ENCODE peak calls at places on chromosomes 3 and 15, in five cellular contexts. Y is neural progenitor cell, E is GM23338, R is PC-3, M is SK-N-SH. G is an unnamed sample. For H4K20me1, the result is how much of the 10 kb centered on the place peaks cover.

GRCh38 chr3:133781570-133781969 is 24.0 kb upstream of the SRPRB start:
- DNase-seq in M (no peak), Y (no peak), R (no peak), E (no peak), G (no peak)

GRCh38 chr3:192812736-192813383 is 85.5 kb upstream of the FGF12 start:
- DNase-seq in M (no peak), R (peak), E (peak), Y (peak), G (peak)

GRCh38 chr15:60932051-60932915 is 296.8 kb downstream of the RORA start:
- DNase-seq in M (no peak), R (peak), E (peak), Y (no peak), G (no peak)

GRCh38 chr3:25257026-25257425 is 171.0 kb upstream of the RARB start:
- DNase-seq in Y (no peak), E (no peak), R (no peak), M (no peak), G (no peak)

GRCh38 chr15:63369296-63369695 is 12.3 kb downstream of the CA12 start:
- DNase-seq in Y (no peak), M (no peak), E (peak), R (no peak), G (peak)

GRCh38 chr15:89809093-89809786 is 5.4 kb downstream of the ANPEP start:
- DNase-seq in M (peak), Y (peak), R (no peak), E (no peak), G (no peak)

GRCh38 chr3:98612587-98612986 is 19.2 kb upstream of the CPOX start:
- DNase-seq in M (no peak), E (peak), Y (no peak), R (peak), G (peak)

GRCh38 chr3:179796421-179796820 is 143.6 kb downstream of the USP13 start:
- DNase-seq in R (no peak), E (no peak), Y (no peak), M (no peak), G (no peak)

GRCh38 chr15:59522988-59523461 is 85.0 kb downstream of the FAM81A start:
- DNase-seq in M (no peak), E (peak), R (no peak), Y (no peak), G (peak)

GRCh38 chr15:57503051-57503702 is 88.5 kb upstream of the MYZAP start:
- DNase-seq in R (no peak), E (peak), M (no peak), Y (no peak), G (peak)

GRCh38 chr15:70932397-70932796 is 39.8 kb downstream of the LRRC49 start:
- DNase-seq in E (no peak), M (no peak), R (no peak), Y (no peak), G (no peak)

GRCh38 chr3:9695322-9695721 is 8.3 kb upstream of the CPNE9 start:
- DNase-seq in M (no peak), Y (peak), R (no peak), E (no peak), G (no peak)

GRCh38 chr3:39791603-39792002 is 17.8 kb upstream of the MYRIP start:
- DNase-seq in R (no peak), E (no peak), M (no peak), Y (no peak), G (no peak)

GRCh38 chr3:29649815-29650547 is 369.1 kb downstream of the RBMS3 start:
- DNase-seq in Y (no peak), R (peak), M (no peak), E (no peak), G (no peak)

GRCh38 chr3:41221278-41221677 is 22.0 kb downstream of the CTNNB1 start:
- DNase-seq in Y (no peak), E (no peak), M (no peak), R (no peak), G (no peak)
- H4K20me1 ChIP-seq in Y (half or more), E (half or more), M (half or more), R (half or more), G (half or more)

DNA sequence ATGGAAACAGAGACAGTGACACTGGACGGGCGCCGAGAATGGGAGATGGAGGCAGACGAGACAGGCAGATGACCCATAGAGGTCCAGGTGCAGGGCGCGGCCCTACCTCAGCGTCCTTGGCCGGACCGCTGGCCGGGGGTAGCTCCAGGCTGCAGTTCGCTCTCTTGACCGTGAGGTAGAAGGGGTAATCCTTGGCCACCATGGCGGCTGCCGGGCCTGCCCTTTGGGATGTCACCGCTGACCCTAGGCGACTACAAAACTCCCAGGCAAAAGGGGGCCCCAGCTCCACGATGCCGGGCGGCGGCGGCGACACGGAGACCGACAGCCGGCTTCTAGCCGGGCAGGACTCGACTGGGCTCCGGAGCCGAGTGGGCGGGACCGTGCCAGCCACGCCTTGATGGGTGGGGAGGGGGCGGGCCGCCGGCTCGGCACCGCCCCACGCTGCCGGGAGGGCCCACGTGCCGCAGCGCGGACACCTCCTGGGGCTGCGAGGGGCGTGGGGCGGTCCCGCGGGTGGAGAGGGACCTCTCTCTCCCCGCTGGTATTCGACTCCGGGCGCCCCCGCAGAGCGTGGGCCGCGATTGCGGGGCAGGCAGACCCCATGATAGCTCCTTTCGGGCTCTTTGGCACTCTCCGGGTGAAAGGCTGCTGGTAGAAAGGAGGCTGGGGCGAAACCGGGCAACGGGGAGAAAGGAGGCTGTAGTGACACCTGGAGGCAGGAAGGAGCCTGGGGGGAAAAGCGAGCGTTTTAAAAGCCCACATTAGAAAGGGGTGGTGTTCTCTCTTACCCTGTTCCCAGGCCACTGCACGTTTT is at the start of gene ARHGEF3:
- DNase-seq in R (peak), M (peak), Y (peak), E (peak), G (peak)
- TF ChIP-seq EZH2phosphoT487 in R (no peak), M (no peak), Y (no peak), E (no peak), G (no peak)

GRCh38 chr3:13556937-13557336 is 8.0 kb downstream of the FBLN2 start:
- DNase-seq in Y (peak), R (no peak), E (no peak), M (no peak), G (peak)

GRCh38 chr3:13557926-13558325 is 9.0 kb downstream of the FBLN2 start:
- DNase-seq in E (no peak), Y (no peak), R (no peak), M (no peak), G (no peak)

GRCh38 chr3:13556214-13556613 is 7.3 kb downstream of the FBLN2 start:
- DNase-seq in M (no peak), E (no peak), Y (peak), R (no peak), G (no peak)

GRCh38 chr3:13558651-13559050 is 9.7 kb downstream of the FBLN2 start:
- DNase-seq in Y (no peak), R (no peak), E (no peak), M (no peak), G (no peak)

DNA sequence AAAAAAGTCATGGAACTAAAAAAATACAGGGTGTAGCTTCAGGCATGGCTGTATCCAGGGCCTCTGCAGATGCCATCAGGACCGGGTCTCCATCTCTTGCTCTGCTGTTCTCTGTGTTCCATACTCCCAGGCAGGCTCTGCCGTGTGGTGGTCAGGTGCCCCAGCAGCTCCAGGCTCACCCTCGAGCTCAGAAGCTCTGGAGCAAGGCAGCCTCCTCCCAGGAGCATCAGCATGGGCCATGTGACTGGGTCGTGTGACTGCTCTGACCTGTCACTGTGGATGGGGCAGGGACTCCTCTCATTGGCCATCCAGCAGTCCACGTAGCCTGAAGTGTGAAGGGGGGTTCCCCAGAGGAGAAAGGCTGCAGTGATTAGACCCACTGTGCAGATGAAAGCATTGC is 8.5 kb downstream of the FBLN2 start:
- DNase-seq in M (no peak), R (no peak), E (no peak), Y (no peak), G (no peak)
- H3K27ac ChIP-seq in M (no peak), R (no peak), E (no peak), Y (no peak), G (no peak)

GRCh38 chr3:12633108-12633507 is 30.8 kb downstream of the RAF1 start:
- DNase-seq in E (no peak), R (no peak), M (no peak), Y (no peak), G (no peak)
- H4K20me1 ChIP-seq in E (half or more), R (under half), M (half or more), Y (half or more), G (under half)

GRCh38 chr15:88664151-88664778 is 25.4 kb downstream of the ISG20 start:
- DNase-seq in M (no peak), Y (no peak), E (peak), R (no peak), G (peak)
- TF ChIP-seq EZH2phosphoT487 in M (no peak), Y (no peak), E (no peak), R (no peak), G (no peak)

DNA sequence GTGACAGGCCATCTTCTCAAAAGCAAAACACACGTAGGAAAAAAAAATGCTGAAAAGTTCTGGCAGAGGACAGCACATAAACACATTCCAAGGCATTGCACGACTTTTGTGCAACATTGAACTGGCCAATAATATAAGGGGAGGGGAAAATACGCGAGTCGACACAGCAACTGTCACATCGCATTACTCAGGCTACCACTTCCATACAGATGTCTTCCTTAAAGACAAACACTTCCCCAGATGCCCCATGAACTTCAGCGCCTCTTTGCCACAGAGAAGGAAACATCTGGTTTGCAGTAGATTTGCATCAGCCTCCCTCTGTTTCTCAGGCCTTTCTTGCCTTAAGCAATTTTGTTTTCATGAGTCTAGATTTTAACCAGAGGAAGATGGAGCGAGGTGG is 144.4 kb upstream of the IGF1R start:
- DNase-seq in R (no peak), E (no peak), Y (no peak), M (no peak), G (no peak)
- H3K27ac ChIP-seq in R (no peak), E (no peak), Y (no peak), M (no peak), G (no peak)

GRCh38 chr15:65875458-65875857 is 6.2 kb downstream of the RAB11A start:
- DNase-seq in E (no peak), Y (no peak), M (no peak), R (no peak), G (no peak)

GRCh38 chr15:65869127-65869953 is at the start of gene RAB11A:
- DNase-seq in E (peak), Y (peak), R (peak), M (peak), G (peak)

GRCh38 chr15:65869954-65870871 is 922 bp downstream of the RAB11A start:
- DNase-seq in Y (peak), R (peak), M (peak), E (peak), G (peak)

GRCh38 chr15:65870889-65871533 is 1.7 kb downstream of the RAB11A start:
- DNase-seq in R (peak), E (peak), M (peak), Y (no peak), G (peak)

DNA sequence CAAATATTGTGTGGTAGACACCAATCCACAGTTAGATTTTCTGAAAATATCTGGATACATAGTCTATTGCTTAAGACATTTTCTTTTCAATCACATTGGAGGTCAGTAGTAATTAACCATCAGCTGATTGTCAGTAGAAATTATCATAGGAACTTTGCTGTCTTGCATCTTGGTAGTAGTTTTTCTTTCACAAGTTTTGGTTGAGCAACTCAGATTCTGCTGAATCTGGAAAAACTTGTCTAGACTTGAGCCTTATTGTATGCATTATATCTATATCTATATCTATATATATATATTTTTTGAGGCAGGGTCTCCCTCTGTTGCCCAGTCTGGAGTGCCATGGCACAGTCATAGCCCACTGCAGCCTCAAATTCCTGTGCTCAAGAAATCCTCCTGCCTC is 4.0 kb downstream of the RAB11A start:
- DNase-seq in E (no peak), R (no peak), M (no peak), Y (no peak), G (no peak)
- H4K20me1 ChIP-seq in E (under half), R (under half), M (half or more), Y (half or more), G (under half)

GRCh38 chr3:148953094-148953493 is 38.2 kb upstream of the GYG1 start:
- DNase-seq in Y (no peak), M (no peak), R (peak), E (no peak), G (no peak)

GRCh38 chr3:148954981-148955380 is 36.4 kb upstream of the GYG1 start:
- DNase-seq in R (peak), Y (no peak), M (no peak), E (no peak), G (no peak)

GRCh38 chr3:148957586-148957985 is 33.8 kb upstream of the GYG1 start:
- DNase-seq in E (peak), Y (peak), M (no peak), R (peak), G (peak)

GRCh38 chr3:148958681-148959080 is 32.7 kb upstream of the GYG1 start:
- DNase-seq in Y (no peak), R (no peak), E (no peak), M (no peak), G (no peak)

DNA sequence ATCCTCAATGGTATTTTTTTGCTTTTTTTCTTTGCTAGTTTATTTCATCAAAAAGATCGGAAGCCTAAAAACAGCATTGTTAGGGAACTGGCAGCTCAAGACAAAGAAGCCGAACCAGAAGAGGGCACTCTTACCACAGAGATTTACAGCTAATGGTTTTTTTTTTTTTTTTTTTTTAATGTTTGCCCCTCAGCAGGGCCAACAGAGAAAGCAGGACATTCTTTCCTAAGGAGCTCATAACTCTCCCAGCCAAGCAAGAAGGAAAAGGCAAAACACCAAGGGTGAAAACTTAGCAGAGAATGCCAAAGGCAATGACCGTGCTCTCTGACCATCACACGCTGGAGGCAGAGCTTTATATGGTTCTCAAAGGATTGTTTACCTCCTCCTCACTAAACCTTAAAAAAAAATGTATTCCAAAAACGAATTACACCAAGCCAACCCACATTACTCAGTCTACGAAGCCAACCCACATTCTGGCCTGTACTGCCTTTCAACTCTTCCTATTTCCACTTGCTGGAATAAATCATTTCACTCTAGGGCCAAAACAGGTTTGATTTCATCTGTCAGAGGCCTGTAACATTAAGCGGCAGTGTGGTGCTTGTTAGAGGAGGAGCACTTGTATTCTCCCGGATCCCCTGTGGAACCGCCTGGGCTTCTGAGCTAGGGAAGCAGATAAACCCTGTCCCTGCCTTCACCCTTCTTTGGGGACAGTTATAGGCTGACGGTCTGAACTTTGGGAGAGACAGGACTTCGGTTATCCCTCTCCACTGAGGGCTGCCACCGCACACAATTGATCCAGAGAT is 35.6 kb upstream of the GYG1 start:
- DNase-seq in R (peak), Y (peak), M (peak), E (peak), G (peak)
- TF ChIP-seq EZH2phosphoT487 in R (no peak), Y (no peak), M (no peak), E (no peak), G (no peak)

GRCh38 chr15:25718597-25718996 is 144.5 kb downstream of the ATP10A start:
- DNase-seq in M (no peak), E (no peak), Y (no peak), R (no peak), G (no peak)

GRCh38 chr15:25716414-25717102 is 146.6 kb downstream of the ATP10A start:
- DNase-seq in E (no peak), R (no peak), M (no peak), Y (no peak), G (no peak)

GRCh38 chr15:25717861-25718504 is 145.1 kb downstream of the ATP10A start:
- DNase-seq in M (no peak), Y (no peak), E (no peak), R (no peak), G (no peak)

GRCh38 chr15:25715536-25716413 is 147.4 kb downstream of the ATP10A start:
- DNase-seq in M (no peak), Y (no peak), E (no peak), R (no peak), G (no peak)

GRCh38 chr15:25717116-25717755 is 145.9 kb downstream of the ATP10A start:
- DNase-seq in Y (no peak), E (no peak), R (no peak), M (no peak), G (no peak)
- H3K27ac ChIP-seq in Y (no peak), E (no peak), R (no peak), M (no peak), G (no peak)

G was measured in OCI-LY7.